ENCODE peak calls at places on chromosomes 2 and 18, in ten cellular contexts. One of them, this sample, is unnamed. For H3K4me1, the result is how much of the 10 kb centered on the place peaks cover.

GRCh38 chr2:98296435-98296834 is 49.8 kb upstream of the CNGA3 start:
- DNase-seq in fibroblast of lung: no peak
- DNase-seq in colonic mucosa: no peak
- DNase-seq in cardiac muscle cell: no peak
- DNase-seq in heart right ventricle: no peak
- DNase-seq in ovary: no peak
- DNase-seq in A549: no peak
- DNase-seq in testis: no peak
- DNase-seq in upper lobe of right lung: no peak
- DNase-seq in HCT116: no peak
- DNase-seq in this sample: no peak

GRCh38 chr2:23327897-23328296 is 57.1 kb upstream of the KLHL29 start:
- DNase-seq in fibroblast of lung: no peak
- DNase-seq in colonic mucosa: no peak
- DNase-seq in cardiac muscle cell: no peak
- DNase-seq in heart right ventricle: no peak
- DNase-seq in ovary: no peak
- DNase-seq in A549: no peak
- DNase-seq in testis: no peak
- DNase-seq in upper lobe of right lung: no peak
- DNase-seq in HCT116: no peak
- DNase-seq in this sample: no peak

GRCh38 chr2:9001229-9001628 is 2.3 kb downstream of the MBOAT2 start:
- DNase-seq in fibroblast of lung: no peak
- DNase-seq in colonic mucosa: peak
- DNase-seq in cardiac muscle cell: no peak
- DNase-seq in heart right ventricle: no peak
- DNase-seq in ovary: no peak
- DNase-seq in A549: peak
- DNase-seq in testis: no peak
- DNase-seq in upper lobe of right lung: no peak
- DNase-seq in HCT116: no peak
- DNase-seq in this sample: no peak

GRCh38 chr2:232242316-232242715 is 136.2 kb upstream of the ALPP start:
- DNase-seq in fibroblast of lung: no peak
- DNase-seq in colonic mucosa: no peak
- DNase-seq in cardiac muscle cell: no peak
- DNase-seq in heart right ventricle: no peak
- DNase-seq in ovary: no peak
- DNase-seq in A549: no peak
- DNase-seq in testis: no peak
- DNase-seq in upper lobe of right lung: no peak
- DNase-seq in HCT116: no peak
- DNase-seq in this sample: no peak

GRCh38 chr2:230010501-230010900 is 58.2 kb downstream of the SLC16A14 start:
- DNase-seq in fibroblast of lung: no peak
- DNase-seq in colonic mucosa: no peak
- DNase-seq in cardiac muscle cell: no peak
- DNase-seq in heart right ventricle: no peak
- DNase-seq in ovary: peak
- DNase-seq in A549: no peak
- DNase-seq in testis: no peak
- DNase-seq in upper lobe of right lung: no peak
- DNase-seq in HCT116: no peak
- DNase-seq in this sample: no peak

GRCh38 chr2:99297990-99298389 is 3.0 kb downstream of the LYG1 start:
- DNase-seq in fibroblast of lung: peak
- DNase-seq in colonic mucosa: no peak
- DNase-seq in cardiac muscle cell: peak
- DNase-seq in heart right ventricle: no peak
- DNase-seq in ovary: no peak
- DNase-seq in A549: no peak
- DNase-seq in testis: no peak
- DNase-seq in upper lobe of right lung: no peak
- DNase-seq in HCT116: no peak
- DNase-seq in this sample: no peak

GRCh38 chr2:215660687-215661086 is 224.8 kb upstream of the FN1 start:
- DNase-seq in fibroblast of lung: peak
- DNase-seq in colonic mucosa: no peak
- DNase-seq in cardiac muscle cell: no peak
- DNase-seq in heart right ventricle: no peak
- DNase-seq in ovary: no peak
- DNase-seq in A549: no peak
- DNase-seq in testis: no peak
- DNase-seq in upper lobe of right lung: no peak
- DNase-seq in HCT116: no peak
- DNase-seq in this sample: no peak

GRCh38 chr2:203200866-203201265 is 38.0 kb upstream of the CYP20A1 start:
- DNase-seq in fibroblast of lung: no peak
- DNase-seq in colonic mucosa: no peak
- DNase-seq in cardiac muscle cell: no peak
- DNase-seq in heart right ventricle: no peak
- DNase-seq in ovary: no peak
- DNase-seq in A549: no peak
- DNase-seq in testis: no peak
- DNase-seq in upper lobe of right lung: no peak
- DNase-seq in HCT116: no peak
- DNase-seq in this sample: no peak

GRCh38 chr2:8753609-8754008 is 71.8 kb downstream of the ID2 start:
- DNase-seq in fibroblast of lung: no peak
- DNase-seq in colonic mucosa: no peak
- DNase-seq in cardiac muscle cell: no peak
- DNase-seq in heart right ventricle: no peak
- DNase-seq in ovary: no peak
- DNase-seq in A549: no peak
- DNase-seq in testis: no peak
- DNase-seq in upper lobe of right lung: no peak
- DNase-seq in HCT116: no peak
- DNase-seq in this sample: no peak

GRCh38 chr18:22934789-22935188 is 1.7 kb downstream of the RBBP8 start:
- DNase-seq in fibroblast of lung: no peak
- DNase-seq in colonic mucosa: no peak
- DNase-seq in cardiac muscle cell: no peak
- DNase-seq in heart right ventricle: no peak
- DNase-seq in ovary: no peak
- DNase-seq in A549: no peak
- DNase-seq in testis: no peak
- DNase-seq in upper lobe of right lung: no peak
- DNase-seq in HCT116: no peak
- DNase-seq in this sample: no peak
- H3K4me3 ChIP-seq in fibroblast of lung: no peak
- H3K4me3 ChIP-seq in colonic mucosa: no peak
- H3K4me3 ChIP-seq in cardiac muscle cell: peak
- H3K4me3 ChIP-seq in heart right ventricle: no peak
- H3K4me3 ChIP-seq in ovary: no peak
- H3K4me3 ChIP-seq in A549: peak
- H3K4me3 ChIP-seq in testis: no peak
- H3K4me3 ChIP-seq in upper lobe of right lung: no peak
- H3K4me3 ChIP-seq in HCT116: peak
- H3K4me3 ChIP-seq in this sample: no peak

DNA sequence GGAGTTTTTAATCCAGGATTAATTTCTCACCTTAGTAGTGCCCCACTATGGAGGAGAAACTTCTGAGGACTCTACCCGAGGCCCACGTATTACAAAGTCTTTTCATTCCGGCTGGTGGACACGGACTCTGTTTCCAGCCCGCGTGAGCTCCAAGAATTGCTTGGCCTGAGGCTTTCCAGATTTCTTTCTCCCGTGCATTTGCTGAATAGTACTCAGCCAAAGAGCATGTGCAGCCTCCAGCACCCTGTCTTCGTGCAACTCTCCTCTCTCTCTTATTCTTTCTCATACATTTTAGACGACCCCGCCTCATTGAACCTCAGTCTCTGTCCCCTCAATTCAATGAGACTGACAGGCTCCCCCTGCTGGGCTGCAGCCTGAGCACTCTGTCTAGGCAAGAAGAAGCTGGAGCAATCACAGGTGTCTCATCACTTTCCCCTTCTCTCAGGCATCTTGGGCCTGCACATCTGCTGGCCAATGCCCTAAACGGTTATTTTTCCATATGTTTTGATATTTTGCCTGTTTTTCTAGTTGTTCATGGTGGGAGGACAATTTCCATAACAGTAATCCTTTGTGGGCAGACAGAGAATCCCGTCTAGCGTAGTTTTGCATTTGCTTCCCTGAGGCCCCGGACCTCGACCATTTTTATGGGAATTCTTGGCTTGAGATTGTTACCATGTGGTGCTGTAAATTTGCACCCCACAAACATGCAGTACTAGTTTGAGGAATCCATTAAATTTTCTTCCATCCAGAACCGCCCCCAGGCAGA is 50.0 kb upstream of the LPIN2 start:
- DNase-seq in fibroblast of lung: peak
- DNase-seq in colonic mucosa: peak
- DNase-seq in cardiac muscle cell: peak
- DNase-seq in heart right ventricle: peak
- DNase-seq in ovary: peak
- DNase-seq in A549: peak
- DNase-seq in testis: peak
- DNase-seq in upper lobe of right lung: peak
- DNase-seq in HCT116: peak
- DNase-seq in this sample: peak
- TF ChIP-seq CTCF in fibroblast of lung: peak
- TF ChIP-seq CTCF in colonic mucosa: peak
- TF ChIP-seq CTCF in cardiac muscle cell: peak
- TF ChIP-seq CTCF in heart right ventricle: peak
- TF ChIP-seq CTCF in ovary: peak
- TF ChIP-seq CTCF in A549: peak
- TF ChIP-seq CTCF in testis: peak
- TF ChIP-seq CTCF in upper lobe of right lung: peak
- TF ChIP-seq CTCF in HCT116: peak
- TF ChIP-seq CTCF in this sample: peak

DNA sequence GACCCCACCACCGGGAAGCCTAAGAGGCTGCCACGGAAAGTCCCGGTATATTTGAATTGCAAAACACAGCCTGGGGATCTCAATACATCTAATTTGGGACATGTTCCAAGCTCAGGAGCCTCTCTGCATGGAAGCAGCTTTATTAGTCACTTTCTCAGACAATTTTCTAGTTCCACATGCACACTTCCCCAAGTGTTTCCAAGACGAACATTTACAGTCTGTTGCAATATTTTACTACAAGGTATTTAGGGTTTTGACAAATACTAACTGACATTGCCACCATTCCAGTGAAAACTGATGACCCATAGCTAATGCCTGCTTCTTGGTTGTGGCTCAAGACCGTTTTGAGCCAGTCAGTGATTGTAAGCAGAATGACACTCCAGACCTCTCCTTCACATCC is 145.3 kb downstream of the NCKAP5 start:
- DNase-seq in fibroblast of lung: peak
- DNase-seq in colonic mucosa: no peak
- DNase-seq in cardiac muscle cell: peak
- DNase-seq in heart right ventricle: no peak
- DNase-seq in ovary: no peak
- DNase-seq in A549: peak
- DNase-seq in testis: no peak
- DNase-seq in upper lobe of right lung: no peak
- DNase-seq in HCT116: no peak
- DNase-seq in this sample: no peak
- H3K4me1 ChIP-seq in fibroblast of lung: under half
- H3K4me1 ChIP-seq in colonic mucosa: under half
- H3K4me1 ChIP-seq in cardiac muscle cell: under half
- H3K4me1 ChIP-seq in heart right ventricle: under half
- H3K4me1 ChIP-seq in ovary: under half
- H3K4me1 ChIP-seq in A549: half or more
- H3K4me1 ChIP-seq in testis: under half
- H3K4me1 ChIP-seq in upper lobe of right lung: under half
- H3K4me1 ChIP-seq in HCT116: under half
- H3K4me1 ChIP-seq in this sample: under half

GRCh38 chr2:207662203-207662602 is 37.0 kb upstream of the METTL21A start:
- DNase-seq in fibroblast of lung: no peak
- DNase-seq in colonic mucosa: no peak
- DNase-seq in cardiac muscle cell: no peak
- DNase-seq in heart right ventricle: no peak
- DNase-seq in ovary: no peak
- DNase-seq in A549: no peak
- DNase-seq in testis: no peak
- DNase-seq in upper lobe of right lung: no peak
- DNase-seq in HCT116: no peak
- DNase-seq in this sample: peak
- H3K4me3 ChIP-seq in fibroblast of lung: no peak
- H3K4me3 ChIP-seq in colonic mucosa: no peak
- H3K4me3 ChIP-seq in cardiac muscle cell: no peak
- H3K4me3 ChIP-seq in heart right ventricle: no peak
- H3K4me3 ChIP-seq in ovary: no peak
- H3K4me3 ChIP-seq in A549: no peak
- H3K4me3 ChIP-seq in testis: no peak
- H3K4me3 ChIP-seq in upper lobe of right lung: no peak
- H3K4me3 ChIP-seq in HCT116: no peak
- H3K4me3 ChIP-seq in this sample: no peak

GRCh38 chr2:37891846-37892435 is 33.1 kb upstream of the RMDN2 start:
- DNase-seq in fibroblast of lung: no peak
- DNase-seq in colonic mucosa: no peak
- DNase-seq in cardiac muscle cell: no peak
- DNase-seq in heart right ventricle: no peak
- DNase-seq in ovary: no peak
- DNase-seq in A549: no peak
- DNase-seq in testis: no peak
- DNase-seq in upper lobe of right lung: no peak
- DNase-seq in HCT116: no peak
- DNase-seq in this sample: no peak
- TF ChIP-seq CTCF in fibroblast of lung: no peak
- TF ChIP-seq CTCF in colonic mucosa: no peak
- TF ChIP-seq CTCF in cardiac muscle cell: no peak
- TF ChIP-seq CTCF in heart right ventricle: no peak
- TF ChIP-seq CTCF in ovary: no peak
- TF ChIP-seq CTCF in A549: no peak
- TF ChIP-seq CTCF in testis: no peak
- TF ChIP-seq CTCF in upper lobe of right lung: no peak
- TF ChIP-seq CTCF in HCT116: no peak
- TF ChIP-seq CTCF in this sample: no peak

DNA sequence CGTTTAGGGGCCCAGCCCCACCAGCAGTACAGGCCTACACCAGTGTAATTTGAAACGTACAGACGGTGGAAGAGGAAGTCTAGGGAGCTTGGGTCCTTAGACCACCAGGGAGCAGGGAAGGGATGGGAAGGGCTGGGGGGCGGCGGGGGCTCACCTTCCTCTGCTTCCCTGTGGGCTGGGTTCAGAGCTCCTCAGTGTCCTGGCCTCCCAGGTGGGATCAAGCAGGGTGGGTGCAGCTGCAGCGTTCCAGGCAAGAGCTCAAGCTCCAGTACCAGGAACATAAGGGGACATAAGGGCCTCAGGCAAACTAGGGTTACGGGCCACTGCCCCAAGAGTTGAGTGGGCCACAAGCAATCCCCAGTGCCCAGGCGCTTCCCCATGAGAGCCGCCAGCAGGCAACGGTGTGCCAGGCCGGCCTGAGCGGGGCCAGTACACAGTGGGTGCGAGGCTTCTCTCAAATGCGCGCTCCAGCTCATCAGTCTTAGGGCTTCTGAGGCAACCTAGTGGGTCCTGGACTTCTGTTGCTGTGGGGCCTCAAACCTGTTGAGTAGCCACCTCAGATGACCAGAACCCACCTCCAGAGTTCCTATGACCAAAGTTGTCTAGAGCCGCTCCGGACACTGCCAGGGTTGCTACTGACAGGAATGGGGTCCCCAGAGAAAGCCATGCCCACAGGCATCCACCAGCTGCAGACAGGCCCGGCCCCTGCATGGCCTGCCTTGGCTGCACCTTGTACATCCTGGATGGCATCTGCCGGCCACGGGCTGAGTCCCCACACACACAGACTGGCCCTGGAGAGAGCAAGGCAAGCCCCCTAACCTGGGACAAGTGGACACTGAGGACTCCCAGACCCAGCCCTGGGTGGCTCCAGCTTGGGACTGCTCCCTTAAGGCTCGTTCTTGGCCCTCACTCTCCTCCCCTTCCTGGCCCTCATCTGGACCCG is 5.2 kb downstream of the ANKRD23 start:
- DNase-seq in fibroblast of lung: no peak
- DNase-seq in colonic mucosa: no peak
- DNase-seq in cardiac muscle cell: no peak
- DNase-seq in heart right ventricle: no peak
- DNase-seq in ovary: no peak
- DNase-seq in A549: no peak
- DNase-seq in testis: no peak
- DNase-seq in upper lobe of right lung: no peak
- DNase-seq in HCT116: no peak
- DNase-seq in this sample: no peak
- H3K4me1 ChIP-seq in fibroblast of lung: under half
- H3K4me1 ChIP-seq in colonic mucosa: under half
- H3K4me1 ChIP-seq in cardiac muscle cell: under half
- H3K4me1 ChIP-seq in heart right ventricle: under half
- H3K4me1 ChIP-seq in ovary: under half
- H3K4me1 ChIP-seq in A549: under half
- H3K4me1 ChIP-seq in testis: under half
- H3K4me1 ChIP-seq in upper lobe of right lung: under half
- H3K4me1 ChIP-seq in HCT116: under half
- H3K4me1 ChIP-seq in this sample: under half

This sample was measured in mucosa of descending colon.